ENCODE peak calls at places on chromosomes 7 and 10, in six cellular contexts. One of them, this sample, is unnamed.

GRCh38 chr10:29951441-29951931 is 107.9 kb downstream of the JCAD start:
- DNase-seq in brain microvascular endothelial cell: peak
- DNase-seq in BJ: no peak
- DNase-seq in spleen: no peak
- DNase-seq in gastrocnemius medialis: no peak
- DNase-seq in WERI-Rb-1: no peak
- DNase-seq in this sample: no peak

GRCh38 chr7:101846006-101846405 is 28.6 kb downstream of the CUX1 start:
- DNase-seq in brain microvascular endothelial cell: no peak
- DNase-seq in gastrocnemius medialis: no peak
- DNase-seq in spleen: no peak
- DNase-seq in WERI-Rb-1: no peak
- DNase-seq in BJ: no peak
- DNase-seq in this sample: no peak

GRCh38 chr7:48511021-48511579 is 339.8 kb downstream of the ABCA13 start:
- DNase-seq in spleen: no peak
- DNase-seq in WERI-Rb-1: peak
- DNase-seq in brain microvascular endothelial cell: no peak
- DNase-seq in gastrocnemius medialis: no peak
- DNase-seq in BJ: no peak
- DNase-seq in this sample: no peak

GRCh38 chr10:78255796-78256638 is 222.4 kb downstream of the RPS24 start:
- DNase-seq in gastrocnemius medialis: peak
- DNase-seq in BJ: peak
- DNase-seq in spleen: no peak
- DNase-seq in brain microvascular endothelial cell: peak
- DNase-seq in WERI-Rb-1: no peak
- DNase-seq in this sample: peak

GRCh38 chr7:158650821-158651225 is 53.8 kb downstream of the NCAPG2 start:
- DNase-seq in spleen: no peak
- DNase-seq in WERI-Rb-1: no peak
- DNase-seq in gastrocnemius medialis: no peak
- DNase-seq in BJ: no peak
- DNase-seq in brain microvascular endothelial cell: peak
- DNase-seq in this sample: peak

GRCh38 chr7:78279035-78279434 is 480.5 kb downstream of the PHTF2 start:
- DNase-seq in WERI-Rb-1: no peak
- DNase-seq in BJ: peak
- DNase-seq in brain microvascular endothelial cell: peak
- DNase-seq in gastrocnemius medialis: no peak
- DNase-seq in spleen: no peak
- DNase-seq in this sample: peak

GRCh38 chr7:122652851-122653250 is 46.1 kb downstream of the RNF133 start:
- DNase-seq in brain microvascular endothelial cell: no peak
- DNase-seq in BJ: no peak
- DNase-seq in WERI-Rb-1: no peak
- DNase-seq in spleen: no peak
- DNase-seq in gastrocnemius medialis: no peak
- DNase-seq in this sample: no peak

GRCh38 chr7:37071124-37071523 is 346.8 kb upstream of the AOAH start:
- DNase-seq in brain microvascular endothelial cell: no peak
- DNase-seq in BJ: no peak
- DNase-seq in WERI-Rb-1: no peak
- DNase-seq in spleen: no peak
- DNase-seq in gastrocnemius medialis: no peak
- DNase-seq in this sample: no peak

GRCh38 chr10:88289342-88289741 is 293.8 kb downstream of the RNLS start:
- DNase-seq in BJ: no peak
- DNase-seq in brain microvascular endothelial cell: no peak
- DNase-seq in WERI-Rb-1: no peak
- DNase-seq in spleen: no peak
- DNase-seq in gastrocnemius medialis: no peak
- DNase-seq in this sample: no peak

GRCh38 chr10:102420443-102420809 is 210 bp upstream of the FBXL15 start:
- DNase-seq in spleen: no peak
- DNase-seq in brain microvascular endothelial cell: no peak
- DNase-seq in WERI-Rb-1: no peak
- DNase-seq in BJ: no peak
- DNase-seq in gastrocnemius medialis: no peak
- DNase-seq in this sample: no peak

GRCh38 chr10:110457851-110458582 is 39.7 kb upstream of the DUSP5 start:
- DNase-seq in gastrocnemius medialis: no peak
- DNase-seq in spleen: peak
- DNase-seq in brain microvascular endothelial cell: no peak
- DNase-seq in BJ: no peak
- DNase-seq in WERI-Rb-1: no peak
- DNase-seq in this sample: no peak

GRCh38 chr7:127938588-127938987 is 92.6 kb downstream of the LRRC4 start:
- DNase-seq in gastrocnemius medialis: no peak
- DNase-seq in WERI-Rb-1: no peak
- DNase-seq in brain microvascular endothelial cell: peak
- DNase-seq in spleen: no peak
- DNase-seq in BJ: peak
- DNase-seq in this sample: peak

GRCh38 chr10:103666109-103666508 is 172.6 kb downstream of the NEURL1 start:
- DNase-seq in brain microvascular endothelial cell: peak
- DNase-seq in gastrocnemius medialis: peak
- DNase-seq in WERI-Rb-1: peak
- DNase-seq in spleen: no peak
- DNase-seq in BJ: no peak
- DNase-seq in this sample: no peak

GRCh38 chr10:89213191-89213808 is 6.2 kb upstream of the CH25H start:
- DNase-seq in BJ: no peak
- DNase-seq in WERI-Rb-1: no peak
- DNase-seq in spleen: no peak
- DNase-seq in brain microvascular endothelial cell: no peak
- DNase-seq in gastrocnemius medialis: no peak
- DNase-seq in this sample: no peak

GRCh38 chr10:12614390-12615003 is 265.1 kb downstream of the CAMK1D start:
- DNase-seq in BJ: no peak
- DNase-seq in spleen: no peak
- DNase-seq in brain microvascular endothelial cell: no peak
- DNase-seq in WERI-Rb-1: no peak
- DNase-seq in gastrocnemius medialis: no peak
- DNase-seq in this sample: no peak

GRCh38 chr7:28956608-28957063 is 1.5 kb downstream of the TRIL start:
- DNase-seq in WERI-Rb-1: peak
- DNase-seq in gastrocnemius medialis: peak
- DNase-seq in BJ: no peak
- DNase-seq in spleen: peak
- DNase-seq in brain microvascular endothelial cell: no peak
- DNase-seq in this sample: no peak

DNA sequence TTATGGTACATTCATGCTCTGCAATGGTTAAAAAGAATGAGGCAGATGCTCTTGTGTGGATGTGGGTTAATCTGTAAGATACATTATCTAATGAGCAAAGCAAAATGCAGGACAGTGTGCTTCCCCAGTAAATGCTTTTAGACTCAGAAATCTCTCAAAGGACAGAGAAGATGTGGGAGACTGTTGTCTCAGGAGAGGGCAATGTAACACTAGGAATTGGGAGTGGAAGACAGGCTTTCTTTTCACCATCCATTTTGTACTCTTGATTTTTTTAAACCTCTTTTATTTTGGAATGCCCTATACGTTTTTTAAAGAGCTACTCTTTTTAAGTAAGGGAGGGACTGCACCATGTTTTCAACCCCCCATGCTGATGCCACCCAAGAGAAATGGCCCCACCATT is 77.5 kb upstream of the ADAM12 start:
- DNase-seq in spleen: no peak
- DNase-seq in brain microvascular endothelial cell: no peak
- DNase-seq in BJ: no peak
- DNase-seq in gastrocnemius medialis: no peak
- DNase-seq in WERI-Rb-1: no peak
- DNase-seq in this sample: no peak
- TF ChIP-seq CTCF in spleen: no peak
- TF ChIP-seq CTCF in brain microvascular endothelial cell: no peak
- TF ChIP-seq CTCF in BJ: no peak
- TF ChIP-seq CTCF in gastrocnemius medialis: no peak
- TF ChIP-seq CTCF in WERI-Rb-1: no peak
- TF ChIP-seq CTCF in this sample: no peak

DNA sequence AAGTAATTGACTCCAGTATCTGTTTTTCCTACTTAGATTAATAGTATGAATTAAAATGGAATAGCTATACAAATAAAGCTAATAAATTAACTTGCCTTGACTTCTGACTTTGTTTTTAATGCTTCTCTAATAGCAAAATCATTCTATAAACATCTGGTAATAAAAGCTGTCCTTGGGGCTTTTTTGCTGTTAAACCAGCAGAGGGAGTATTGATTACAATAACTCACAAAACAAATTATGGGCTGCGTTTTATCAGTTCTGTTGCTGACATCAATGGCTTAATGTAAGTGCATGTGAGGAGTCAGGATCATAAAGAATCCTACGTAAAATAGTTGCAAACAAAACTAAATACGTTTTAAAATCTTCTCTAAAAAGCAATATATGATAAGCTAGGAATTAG is 667.8 kb downstream of the PCDH15 start:
- DNase-seq in WERI-Rb-1: no peak
- DNase-seq in gastrocnemius medialis: no peak
- DNase-seq in brain microvascular endothelial cell: no peak
- DNase-seq in BJ: no peak
- DNase-seq in spleen: no peak
- DNase-seq in this sample: no peak
- TF ChIP-seq CTCF in WERI-Rb-1: no peak
- TF ChIP-seq CTCF in gastrocnemius medialis: no peak
- TF ChIP-seq CTCF in brain microvascular endothelial cell: peak
- TF ChIP-seq CTCF in BJ: no peak
- TF ChIP-seq CTCF in spleen: no peak
- TF ChIP-seq CTCF in this sample: no peak

GRCh38 chr7:108770981-108771728 is 201.5 kb downstream of the DNAJB9 start:
- DNase-seq in BJ: no peak
- DNase-seq in spleen: no peak
- DNase-seq in WERI-Rb-1: no peak
- DNase-seq in brain microvascular endothelial cell: no peak
- DNase-seq in gastrocnemius medialis: no peak
- DNase-seq in this sample: no peak
- TF ChIP-seq CTCF in BJ: no peak
- TF ChIP-seq CTCF in spleen: no peak
- TF ChIP-seq CTCF in WERI-Rb-1: no peak
- TF ChIP-seq CTCF in brain microvascular endothelial cell: no peak
- TF ChIP-seq CTCF in gastrocnemius medialis: no peak
- TF ChIP-seq CTCF in this sample: no peak

GRCh38 chr7:155816192-155816508 is 3.9 kb upstream of the SHH start:
- DNase-seq in brain microvascular endothelial cell: no peak
- DNase-seq in WERI-Rb-1: no peak
- DNase-seq in BJ: no peak
- DNase-seq in spleen: peak
- DNase-seq in gastrocnemius medialis: no peak
- DNase-seq in this sample: no peak

GRCh38 chr7:155813125-155813524 is 862 bp upstream of the SHH start:
- DNase-seq in WERI-Rb-1: no peak
- DNase-seq in brain microvascular endothelial cell: no peak
- DNase-seq in BJ: no peak
- DNase-seq in spleen: peak
- DNase-seq in gastrocnemius medialis: no peak
- DNase-seq in this sample: no peak

GRCh38 chr7:155815332-155816191 is 3.3 kb upstream of the SHH start:
- DNase-seq in WERI-Rb-1: peak
- DNase-seq in spleen: peak
- DNase-seq in gastrocnemius medialis: no peak
- DNase-seq in brain microvascular endothelial cell: peak
- DNase-seq in BJ: no peak
- DNase-seq in this sample: no peak

GRCh38 chr7:155813791-155814568 is 1.7 kb upstream of the SHH start:
- DNase-seq in gastrocnemius medialis: no peak
- DNase-seq in WERI-Rb-1: no peak
- DNase-seq in BJ: no peak
- DNase-seq in spleen: peak
- DNase-seq in brain microvascular endothelial cell: no peak
- DNase-seq in this sample: no peak

DNA sequence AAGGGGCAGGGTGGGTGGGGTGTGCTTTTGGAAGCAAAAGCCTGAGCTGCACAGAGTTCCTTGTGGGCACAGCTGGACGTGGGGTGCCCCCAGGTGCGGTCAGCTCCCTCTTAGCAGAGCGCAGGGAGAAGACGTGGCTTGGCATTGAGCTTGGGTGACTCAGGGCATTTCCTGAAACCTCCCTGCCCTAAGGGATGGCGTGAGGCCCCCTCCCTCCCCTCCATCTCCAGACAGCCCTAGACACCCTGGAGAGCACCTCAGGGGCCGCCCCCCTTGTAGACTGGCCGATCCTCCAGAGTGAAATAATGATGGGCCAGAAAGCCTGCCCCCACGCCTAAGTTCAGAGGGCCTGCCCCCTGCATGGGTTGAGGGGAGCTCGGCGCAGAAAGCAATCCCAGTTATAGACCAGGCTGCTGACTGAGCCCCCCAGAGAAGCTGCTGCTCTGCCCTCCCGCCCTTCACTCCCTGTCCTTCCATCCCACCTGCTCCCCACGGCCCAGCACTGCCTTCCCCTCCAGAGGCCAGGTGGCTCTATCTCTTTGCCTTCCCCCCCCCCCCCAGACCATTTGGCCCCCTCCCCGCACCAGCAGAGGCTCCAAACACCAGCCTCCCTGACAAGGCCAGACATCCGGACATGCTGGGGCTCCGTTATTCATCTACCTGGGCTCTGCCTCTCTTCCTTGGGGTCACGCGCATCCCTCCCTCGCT is 2.5 kb upstream of the SHH start:
- DNase-seq in spleen: peak
- DNase-seq in BJ: no peak
- DNase-seq in WERI-Rb-1: no peak
- DNase-seq in gastrocnemius medialis: no peak
- DNase-seq in brain microvascular endothelial cell: no peak
- DNase-seq in this sample: no peak
- TF ChIP-seq CTCF in spleen: no peak
- TF ChIP-seq CTCF in BJ: no peak
- TF ChIP-seq CTCF in WERI-Rb-1: no peak
- TF ChIP-seq CTCF in gastrocnemius medialis: no peak
- TF ChIP-seq CTCF in brain microvascular endothelial cell: no peak
- TF ChIP-seq CTCF in this sample: no peak

DNA sequence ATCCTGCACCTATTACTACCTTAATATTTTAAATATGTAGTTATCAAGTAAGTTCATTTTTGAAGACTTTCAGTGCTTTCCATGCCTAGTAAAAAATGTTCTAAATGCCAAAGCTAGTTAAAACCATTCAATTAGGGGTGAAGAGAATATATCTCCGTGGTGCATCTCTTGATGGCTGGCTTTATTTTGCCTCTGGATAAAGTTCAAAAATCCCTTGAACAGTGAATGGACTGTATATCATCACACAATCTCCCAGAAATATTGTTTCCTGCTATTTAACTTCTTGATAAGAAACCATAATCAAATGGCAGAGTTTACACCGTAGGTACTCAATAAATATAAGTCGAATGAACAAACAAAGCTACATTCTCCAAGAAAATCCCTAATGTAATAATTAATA is 1113.0 kb upstream of the C7orf33 start:
- DNase-seq in BJ: no peak
- DNase-seq in spleen: no peak
- DNase-seq in gastrocnemius medialis: no peak
- DNase-seq in brain microvascular endothelial cell: no peak
- DNase-seq in WERI-Rb-1: no peak
- DNase-seq in this sample: no peak
- TF ChIP-seq CTCF in BJ: no peak
- TF ChIP-seq CTCF in spleen: no peak
- TF ChIP-seq CTCF in gastrocnemius medialis: no peak
- TF ChIP-seq CTCF in brain microvascular endothelial cell: no peak
- TF ChIP-seq CTCF in WERI-Rb-1: no peak
- TF ChIP-seq CTCF in this sample: no peak

This sample was measured in AG09319.